ENCODE peak calls at places on chromosomes 13 and 19, in eight cellular contexts. B is endothelial cell, O is RWPE1, N is AG04450, S is HFFc6, Z is cardiac fibroblast, I is Calu3, Q is IMR-90. K is an unnamed sample.
A peak's percentile ranks its signal among the peaks of the same experiment; 100 is the strongest.

GRCh38 chr19:18496167-18496979 is 25.5 kb downstream of the ELL start:
- DNase-seq in B (no peak), O (peak; percentile 88), N (no peak), S (peak; percentile 77), Z (peak; percentile 37), I (peak; percentile 71), Q (peak; percentile 80), K (no peak)

GRCh38 chr13:26718872-26719271 is 41.7 kb downstream of the GPR12 start:
- DNase-seq in B (no peak), O (no peak), N (no peak), S (no peak), Z (no peak), I (no peak), Q (no peak), K (no peak)

GRCh38 chr13:112618501-112618900 is 30.5 kb upstream of the TUBGCP3 start:
- DNase-seq in B (no peak), O (no peak), N (no peak), S (no peak), Z (no peak), I (no peak), Q (no peak), K (no peak)

GRCh38 chr19:10271543-10272086 is 695 bp downstream of the ICAM1 start:
- DNase-seq in B (no peak), O (no peak), N (no peak), S (no peak), Z (peak; percentile 45), I (no peak), Q (peak; percentile 56), K (no peak)

GRCh38 chr13:113785051-113786010 is 26.3 kb downstream of the TMEM255B start:
- DNase-seq in B (no peak), O (peak; percentile 88), N (peak; percentile 27), S (peak; percentile 97), Z (peak; percentile 34), I (no peak), Q (peak; percentile 74), K (peak; percentile 49)

GRCh38 chr19:16111160-16111908 is at the start of gene RAB8A:
- DNase-seq in B (peak; percentile 100), O (peak; percentile 99), N (peak; percentile 98), S (peak; percentile 99), Z (peak; percentile 100), I (peak; percentile 96), Q (peak; percentile 99), K (peak; percentile 98)

GRCh38 chr19:48400018-48400742 is 6.7 kb downstream of the GRIN2D start:
- DNase-seq in B (peak; percentile 55), O (no peak), N (no peak), S (peak; percentile 77), Z (peak; percentile 70), I (peak; percentile 44), Q (peak; percentile 55), K (no peak)

GRCh38 chr19:49887653-49888477 is 8.8 kb downstream of the IL4I1 start:
- DNase-seq in B (no peak), O (no peak), N (no peak), S (no peak), Z (no peak), I (no peak), Q (no peak), K (no peak)

GRCh38 chr13:113616991-113617749 is 32.6 kb downstream of the TFDP1 start:
- DNase-seq in B (peak; percentile 15), O (no peak), N (no peak), S (no peak), Z (peak; percentile 53), I (no peak), Q (peak; percentile 72), K (no peak)

GRCh38 chr19:17448190-17448967 is at the start of gene TMEM221:
- DNase-seq in B (peak; percentile 74), O (no peak), N (no peak), S (no peak), Z (peak; percentile 30), I (peak; percentile 65), Q (no peak), K (peak; percentile 92)

GRCh38 chr13:26679411-26679810 is 81.2 kb downstream of the GPR12 start:
- DNase-seq in B (no peak), O (no peak), N (peak; percentile 24), S (peak; percentile 40), Z (peak; percentile 51), I (no peak), Q (peak; percentile 81), K (no peak)

GRCh38 chr19:13033244-13033643 is 38.0 kb downstream of the NFIX start:
- DNase-seq in B (no peak), O (no peak), N (no peak), S (no peak), Z (no peak), I (no peak), Q (no peak), K (no peak)

GRCh38 chr19:43582495-43582894 is 6.9 kb downstream of the PINLYP start:
- DNase-seq in B (no peak), O (no peak), N (no peak), S (no peak), Z (no peak), I (no peak), Q (no peak), K (no peak)

GRCh38 chr19:38649305-38650179 is 2.1 kb downstream of the ACTN4 start:
- DNase-seq in B (no peak), O (peak; percentile 87), N (no peak), S (no peak), Z (no peak), I (peak; percentile 80), Q (no peak), K (no peak)

GRCh38 chr13:23865065-23865464 is 24.1 kb downstream of the MIPEP start:
- DNase-seq in B (no peak), O (no peak), N (no peak), S (no peak), Z (no peak), I (no peak), Q (peak; percentile 19), K (no peak)

GRCh38 chr13:28483313-28483931 is 11.5 kb downstream of the FLT1 start:
- DNase-seq in B (no peak), O (no peak), N (no peak), S (no peak), Z (no peak), I (no peak), Q (no peak), K (no peak)

DNA sequence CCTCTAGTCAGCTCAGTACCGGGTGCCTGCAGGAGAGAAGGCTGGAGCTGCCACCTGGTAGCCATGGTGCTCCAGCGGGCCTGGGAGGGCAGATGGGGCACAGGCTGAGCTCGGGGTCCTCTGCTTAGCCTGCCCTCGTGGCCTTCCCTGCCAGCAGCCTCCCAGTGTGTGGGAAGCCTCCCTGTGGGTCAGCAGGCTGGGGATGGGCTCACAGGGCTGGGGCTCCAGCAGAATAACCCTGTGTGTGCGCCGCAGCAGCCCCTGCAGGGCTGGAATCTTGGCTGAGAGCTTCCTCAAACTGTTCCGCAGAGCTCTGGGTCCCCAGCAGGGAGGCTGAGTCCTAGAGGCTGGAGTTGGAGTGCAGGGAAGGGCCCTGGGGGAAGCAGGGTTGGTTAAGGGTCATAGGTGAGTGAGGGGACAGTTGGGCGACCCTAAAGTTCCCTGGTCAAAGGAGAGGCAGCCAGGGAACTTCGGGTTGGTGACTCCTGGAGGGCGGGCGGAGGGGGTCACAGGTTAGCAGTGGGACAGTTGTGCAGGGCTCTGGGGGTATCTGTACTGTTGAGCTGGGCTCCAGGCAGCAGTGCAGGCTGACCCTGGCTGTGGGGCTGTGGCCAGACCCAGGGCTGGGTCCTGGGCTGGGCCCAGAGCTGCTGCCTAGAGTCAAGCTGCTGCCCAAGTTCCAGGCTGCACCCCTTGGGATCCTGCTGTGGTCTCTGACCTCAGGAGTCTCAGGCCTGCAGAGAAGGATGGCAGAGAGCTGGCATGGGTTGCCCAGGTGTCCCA is 14.0 kb downstream of the ARHGAP33 start:
- DNase-seq in B (no peak), O (no peak), N (no peak), S (no peak), Z (no peak), I (no peak), Q (no peak), K (no peak)
- TF ChIP-seq CTCF in B (no peak), O (no peak), N (no peak), S (no peak), Z (no peak), I (no peak), Q (no peak), K (no peak)

GRCh38 chr13:92573467-92574057 is 653.0 kb upstream of the GPC6 start:
- DNase-seq in B (peak; percentile 11), O (no peak), N (no peak), S (no peak), Z (peak; percentile 43), I (no peak), Q (peak; percentile 7), K (no peak)
- TF ChIP-seq CTCF in B (peak; percentile 52), O (no peak), N (peak; percentile 13), S (no peak), Z (no peak), I (no peak), Q (peak; percentile 23), K (no peak)

DNA sequence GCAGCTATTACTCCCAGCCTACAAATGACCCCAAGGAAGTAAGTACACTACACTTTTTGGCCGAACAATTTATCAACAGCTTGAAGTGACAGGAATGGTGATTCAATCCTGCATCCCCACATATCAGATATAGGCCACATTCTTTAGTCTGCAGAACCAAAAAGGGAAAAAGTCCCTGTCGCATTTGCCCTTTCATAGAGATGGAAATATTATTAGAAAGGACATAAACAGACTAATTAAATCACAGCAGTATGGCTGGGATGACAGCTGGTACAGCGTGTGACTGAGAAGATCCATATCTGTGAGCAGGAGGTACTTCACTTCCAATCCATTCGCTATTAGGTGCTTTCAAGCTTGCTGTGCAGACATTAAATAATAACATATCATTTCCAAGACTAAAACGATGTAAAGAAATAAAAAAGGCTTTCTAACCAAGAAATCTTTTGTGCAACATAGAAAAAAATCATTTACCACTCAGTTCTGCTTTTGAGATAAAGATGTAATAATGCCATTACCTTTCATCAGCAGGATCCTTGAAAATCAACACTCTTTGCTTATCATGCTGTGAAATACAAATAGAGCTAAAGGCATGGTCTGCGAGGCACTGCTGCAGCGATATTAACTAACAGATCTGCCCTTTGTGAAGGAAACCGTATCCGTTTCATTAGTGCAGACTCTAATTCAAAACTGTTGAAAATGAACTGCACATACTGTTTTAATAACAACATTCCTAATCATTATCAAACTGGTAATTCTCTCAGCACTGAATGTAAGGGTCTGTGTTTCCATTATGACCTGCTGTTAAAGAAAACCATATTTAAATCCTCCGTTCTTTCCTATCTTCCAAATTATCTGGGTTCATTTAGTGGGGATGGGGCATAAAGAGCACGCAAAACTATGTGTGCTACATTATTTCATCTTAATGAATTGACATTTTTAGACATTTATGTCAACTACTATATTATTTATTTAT is 245.6 kb downstream of the DACH1 start:
- DNase-seq in B (no peak), O (no peak), N (no peak), S (no peak), Z (no peak), I (no peak), Q (no peak), K (no peak)
- TF ChIP-seq CTCF in B (no peak), O (no peak), N (no peak), S (no peak), Z (no peak), I (no peak), Q (no peak), K (no peak)

DNA sequence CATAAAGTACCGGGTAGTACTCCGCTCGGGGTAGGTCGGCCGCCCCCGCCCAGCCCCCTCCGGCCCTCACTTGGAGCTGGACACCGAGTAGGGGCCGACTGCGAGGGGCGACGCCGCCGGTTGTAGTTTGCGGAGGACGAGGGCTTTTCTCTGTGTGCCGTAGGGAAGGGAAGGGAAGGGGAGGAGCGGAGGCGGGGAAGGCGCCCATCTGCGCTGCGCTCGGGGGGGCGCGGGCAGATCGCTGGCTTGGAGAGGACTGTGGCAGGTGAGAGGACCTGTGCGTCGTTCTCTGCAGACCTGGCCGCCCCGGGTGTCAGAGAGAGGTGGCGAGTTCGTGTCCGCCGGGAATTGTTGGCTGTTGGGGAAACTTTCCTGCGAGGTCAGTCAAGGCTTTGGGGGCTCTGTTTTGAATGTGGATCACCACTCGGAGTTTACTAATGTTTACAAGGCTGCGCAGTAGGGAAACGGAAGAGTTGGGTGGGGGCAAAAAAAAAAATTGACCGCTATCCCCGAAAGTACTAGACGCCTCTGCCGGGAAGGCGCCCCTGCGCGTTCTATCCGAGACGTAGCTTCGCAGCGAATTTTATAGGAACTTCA is 1.4 kb downstream of the ING1 start:
- DNase-seq in B (peak; percentile 53), O (no peak), N (no peak), S (no peak), Z (peak; percentile 63), I (no peak), Q (peak; percentile 25), K (peak; percentile 94)
- TF ChIP-seq CTCF in B (no peak), O (no peak), N (no peak), S (no peak), Z (no peak), I (no peak), Q (no peak), K (no peak)